ENCODE peak calls at places on chromosomes 12 and 14, in eight cellular contexts. Q is testis, U is esophagus squamous epithelium, J is adrenal gland, D is body of pancreas, G is heart left ventricle, O is Peyer's patch, N is uterus. S is an unnamed sample.
A peak's percentile ranks its signal among the peaks of the same experiment; 100 is the strongest.

GRCh38 chr12:24226745-24227350 is 277.4 kb upstream of the SOX5 start:
- DNase-seq in J (no peak), N (no peak), Q (no peak), G (no peak), U (no peak), D (peak; percentile 7), O (no peak), S (no peak)

GRCh38 chr14:22383515-22384166 is 205.4 kb downstream of the DAD1 start:
- DNase-seq in N (no peak), D (no peak), U (no peak), O (peak; percentile 59), Q (no peak), G (no peak), J (no peak), S (no peak)

GRCh38 chr14:22452330-22452729 is 136.7 kb downstream of the DAD1 start:
- DNase-seq in N (no peak), U (no peak), D (no peak), Q (no peak), O (no peak), J (no peak), G (no peak), S (no peak)

GRCh38 chr12:107891967-107892366 is 117.5 kb downstream of the ASCL4 start:
- DNase-seq in D (peak; percentile 13), J (no peak), O (no peak), U (no peak), N (no peak), G (no peak), Q (peak; percentile 40), S (no peak)

GRCh38 chr14:101781240-101782061 is 19.9 kb downstream of the PPP2R5C start:
- DNase-seq in N (no peak), J (no peak), G (no peak), U (no peak), D (no peak), Q (no peak), O (no peak), S (no peak)

GRCh38 chr14:64074961-64075619 is 219.1 kb downstream of the ESR2 start:
- DNase-seq in U (no peak), G (no peak), N (no peak), J (no peak), D (no peak), Q (no peak), O (no peak), S (no peak)

GRCh38 chr14:59332727-59333126 is 132.5 kb downstream of the GPR135 start:
- DNase-seq in U (no peak), Q (no peak), O (no peak), N (no peak), D (no peak), G (no peak), J (no peak), S (no peak)

GRCh38 chr12:117540011-117540410 is 178.6 kb upstream of the NOS1 start:
- DNase-seq in N (no peak), G (no peak), D (no peak), J (no peak), O (no peak), Q (no peak), U (no peak), S (no peak)

GRCh38 chr12:110965574-110965973 is 45.2 kb upstream of the MYL2 start:
- DNase-seq in U (no peak), G (no peak), J (no peak), D (no peak), N (no peak), O (no peak), Q (peak; percentile 86), S (no peak)

GRCh38 chr12:106760184-106760531 is 14.3 kb upstream of the RIC8B start:
- DNase-seq in J (no peak), D (no peak), N (no peak), U (no peak), Q (no peak), O (peak; percentile 68), G (no peak), S (no peak)

GRCh38 chr14:89417111-89417468 is at the start of gene FOXN3:
- DNase-seq in J (peak; percentile 96), G (peak; percentile 96), U (peak; percentile 72), N (peak; percentile 92), D (peak; percentile 95), O (peak; percentile 96), Q (peak; percentile 92), S (peak; percentile 98)

GRCh38 chr14:24892730-24893059 is 157.3 kb downstream of the STXBP6 start:
- DNase-seq in Q (no peak), O (no peak), U (no peak), G (no peak), J (no peak), D (no peak), N (no peak), S (no peak)

GRCh38 chr14:32722631-32723183 is 216.0 kb upstream of the NPAS3 start:
- DNase-seq in N (no peak), G (no peak), J (no peak), U (no peak), O (no peak), D (no peak), Q (no peak), S (no peak)

GRCh38 chr12:107352347-107353081 is 259.2 kb upstream of the CRY1 start:
- DNase-seq in Q (no peak), G (no peak), O (no peak), J (no peak), D (peak; percentile 16), N (no peak), U (no peak), S (no peak)

GRCh38 chr12:88142610-88142991 is 494 bp downstream of the TMTC3 start:
- DNase-seq in G (peak; percentile 15), J (no peak), O (peak; percentile 61), N (peak; percentile 22), D (no peak), Q (peak; percentile 52), U (no peak), S (peak; percentile 88)

GRCh38 chr14:72401632-72402428 is 469.6 kb downstream of the RGS6 start:
- DNase-seq in Q (no peak), G (no peak), O (no peak), J (no peak), D (no peak), U (no peak), N (no peak), S (no peak)

GRCh38 chr12:53232641-53233538 is 881 bp upstream of the RARG start:
- DNase-seq in Q (no peak), G (peak; percentile 61), N (no peak), J (peak; percentile 71), O (peak; percentile 71), D (peak; percentile 39), U (no peak), S (peak; percentile 94)

GRCh38 chr12:108571604-108572165 is 9.3 kb downstream of the ISCU start:
- DNase-seq in N (no peak), G (peak; percentile 4), O (peak; percentile 22), Q (peak; percentile 2), U (no peak), J (no peak), D (no peak), S (peak; percentile 68)

GRCh38 chr12:57489157-57489641 is 1.3 kb downstream of the MARS1 start:
- DNase-seq in Q (no peak), D (no peak), G (no peak), O (no peak), N (no peak), U (no peak), J (no peak), S (no peak)

GRCh38 chr12:87086118-87086891 is 830.1 kb upstream of the MGAT4C start:
- DNase-seq in Q (no peak), J (no peak), O (no peak), G (no peak), U (no peak), N (no peak), D (no peak), S (no peak)

GRCh38 chr12:52338241-52338960 is 17.2 kb upstream of the KRT83 start:
- DNase-seq in G (no peak), N (no peak), Q (no peak), O (no peak), D (no peak), U (no peak), J (no peak), S (no peak)

DNA sequence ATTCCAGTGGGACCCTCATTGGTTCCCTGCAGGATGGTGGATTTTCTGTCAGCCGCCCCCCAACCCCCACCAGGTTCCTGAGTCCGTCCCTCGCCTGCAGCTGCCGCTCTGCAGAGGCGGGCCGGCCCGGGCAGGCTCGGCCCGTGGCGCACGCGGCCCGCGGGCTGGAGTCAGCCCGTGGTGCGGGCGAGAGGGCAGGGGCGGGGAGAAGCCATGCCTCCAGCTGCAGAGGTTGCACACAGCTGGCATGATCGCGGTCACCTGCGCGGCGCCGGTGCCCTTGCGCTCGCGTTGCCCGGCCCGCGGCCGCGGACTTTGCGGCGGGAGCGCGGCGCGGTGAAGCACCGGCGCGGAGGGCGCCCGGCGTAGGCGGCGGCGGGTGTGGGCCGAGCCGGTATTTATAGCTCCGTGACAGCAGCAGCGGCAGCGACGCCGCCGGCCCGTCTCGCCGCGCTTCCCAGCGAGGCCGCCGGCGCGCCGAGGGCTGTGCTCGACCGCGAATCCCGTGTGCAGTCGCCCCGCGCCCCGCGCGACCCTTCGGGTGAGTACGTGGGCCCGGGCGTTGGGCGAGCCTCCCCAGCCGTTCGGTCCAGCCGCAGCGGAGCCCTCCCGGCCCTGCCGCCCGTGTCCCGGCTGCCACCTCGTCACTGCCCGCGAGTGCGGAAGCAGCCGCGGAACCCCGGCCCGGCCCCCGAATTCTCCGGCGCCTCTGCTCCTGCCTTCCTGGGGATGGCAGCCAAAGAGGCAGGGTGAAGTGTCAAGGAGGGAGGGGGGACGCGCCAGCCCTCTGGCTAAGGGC is at the start of gene TMEM117:
- DNase-seq in U (peak; percentile 3), D (peak; percentile 78), G (peak; percentile 84), Q (peak; percentile 80), N (peak; percentile 54), J (peak; percentile 72), O (peak; percentile 80), S (peak; percentile 95)
- TF ChIP-seq POLR2A in U (peak; percentile 52), D (peak; percentile 74), G (no peak), Q (no peak), N (no peak), J (peak; percentile 60), O (peak; percentile 61), S (no peak)

GRCh38 chr12:95200128-95200973 is 16.9 kb downstream of the FGD6 start:
- DNase-seq in Q (no peak), U (no peak), N (no peak), D (no peak), G (no peak), J (no peak), O (no peak), S (no peak)
- H3K4me3 ChIP-seq in Q (no peak overlapping the region), U (peak overlapping the region; percentile 37), N (no peak overlapping the region), D (no peak overlapping the region), G (no peak overlapping the region), J (no peak overlapping the region), O (peak overlapping the region; percentile 30), S (no peak overlapping the region)

GRCh38 chr14:51552275-51552674 is 99.4 kb upstream of the FRMD6 start:
- DNase-seq in G (no peak), Q (no peak), O (no peak), D (no peak), J (no peak), U (no peak), N (no peak), S (no peak)
- TF ChIP-seq CTCF in G (no peak), Q (no peak), O (no peak), D (no peak), J (no peak), U (no peak), N (no peak), S (no peak)

GRCh38 chr12:622420-622819 is 40.8 kb downstream of the NINJ2 start:
- DNase-seq in D (no peak), J (no peak), N (no peak), G (no peak), Q (no peak), U (no peak), O (no peak), S (no peak)
- TF ChIP-seq POLR2A in D (no peak), J (no peak), N (peak; percentile 62), G (no peak), Q (no peak), U (no peak), O (no peak), S (no peak)

GRCh38 chr12:69007858-69008314 is 74.9 kb upstream of the CPM start:
- DNase-seq in Q (no peak), G (no peak), O (no peak), N (no peak), J (no peak), D (no peak), U (no peak), S (no peak)
- H3K4me3 ChIP-seq in Q (no peak overlapping the region), G (no peak overlapping the region), O (no peak overlapping the region), N (no peak overlapping the region), J (no peak overlapping the region), D (no peak overlapping the region), U (peak overlapping the region; percentile 28), S (no peak overlapping the region)

S was measured in lower leg skin.